ENCODE peak calls at places on chromosomes 11 and 22, in eight cellular contexts. H is sigmoid colon, M is astrocyte of the cerebellum, P is body of pancreas, T is esophagus squamous epithelium, E is ovary, X is glutamatergic neuron, K is foreskin fibroblast. Z is an unnamed sample.

GRCh38 chr22:41742918-41743317 is 43.6 kb downstream of the MEI1 start:
- DNase-seq in H (no peak), M (no peak), P (no peak), T (no peak), E (no peak), X (no peak), K (no peak), Z (no peak)

GRCh38 chr11:2686360-2687222 is 13.2 kb downstream of the KCNQ1OT1 start:
- DNase-seq in H (peak; percentile 60), M (no peak), P (peak; percentile 8), T (no peak), E (peak; percentile 5), X (no peak), K (no peak), Z (no peak)

GRCh38 chr11:72040497-72041363 is 39.6 kb downstream of the NUMA1 start:
- DNase-seq in H (peak; percentile 99), M (peak; percentile 86), P (peak; percentile 95), T (peak; percentile 32), E (peak; percentile 98), X (peak; percentile 82), K (peak; percentile 97), Z (peak; percentile 74)

GRCh38 chr11:73977856-73978519 is 4.7 kb downstream of the UCP2 start:
- DNase-seq in H (peak; percentile 33), M (no peak), P (no peak), T (no peak), E (no peak), X (no peak), K (no peak), Z (no peak)

GRCh38 chr11:17230867-17231851 is 23.4 kb upstream of the PIK3C2A start:
- DNase-seq in H (no peak), M (no peak), P (no peak), T (no peak), E (no peak), X (no peak), K (no peak), Z (no peak)

GRCh38 chr11:6568191-6568918 is 35.1 kb downstream of the RRP8 start:
- DNase-seq in H (peak; percentile 65), M (peak; percentile 60), P (peak; percentile 86), T (no peak), E (peak; percentile 44), X (no peak), K (peak; percentile 66), Z (no peak)

GRCh38 chr11:78573271-78574035 is 1.2 kb downstream of the NARS2 start:
- DNase-seq in H (no peak), M (no peak), P (no peak), T (no peak), E (no peak), X (no peak), K (no peak), Z (no peak)

GRCh38 chr22:41501209-41501608 is 32.3 kb downstream of the ACO2 start:
- DNase-seq in H (no peak), M (no peak), P (no peak), T (no peak), E (no peak), X (no peak), K (peak; percentile 32), Z (no peak)

GRCh38 chr11:92295175-92296137 is 70.8 kb downstream of the FAT3 start:
- DNase-seq in H (no peak), M (peak; percentile 32), P (no peak), T (no peak), E (no peak), X (no peak), K (peak; percentile 34), Z (no peak)

GRCh38 chr22:42868751-42869251 is 11.7 kb upstream of the ARFGAP3 start:
- DNase-seq in H (peak; percentile 90), M (peak; percentile 67), P (peak; percentile 88), T (no peak), E (no peak), X (no peak), K (no peak), Z (no peak)

GRCh38 chr11:68302256-68303054 is 9.9 kb upstream of the LRP5 start:
- DNase-seq in H (no peak), M (no peak), P (no peak), T (no peak), E (no peak), X (no peak), K (peak; percentile 50), Z (no peak)

GRCh38 chr11:26558191-26558590 is 13.9 kb downstream of the MUC15 start:
- DNase-seq in H (no peak), M (no peak), P (no peak), T (no peak), E (no peak), X (no peak), K (no peak), Z (no peak)

GRCh38 chr11:75946531-75947530 is 131.8 kb downstream of the UVRAG start:
- DNase-seq in H (peak; percentile 66), M (peak; percentile 77), P (no peak), T (no peak), E (peak; percentile 9), X (no peak), K (peak; percentile 67), Z (no peak)

GRCh38 chr11:40683010-40683409 is 776.4 kb downstream of the LRRC4C start:
- DNase-seq in H (no peak), M (no peak), P (no peak), T (no peak), E (no peak), X (no peak), K (no peak), Z (no peak)

GRCh38 chr11:10488121-10488580 is 33.1 kb downstream of the AMPD3 start:
- DNase-seq in H (no peak), M (no peak), P (no peak), T (no peak), E (no peak), X (no peak), K (no peak), Z (no peak)

GRCh38 chr11:69362315-69362714 is 68.4 kb downstream of the MYEOV start:
- DNase-seq in H (no peak), M (no peak), P (no peak), T (no peak), E (no peak), X (no peak), K (no peak), Z (no peak)

DNA sequence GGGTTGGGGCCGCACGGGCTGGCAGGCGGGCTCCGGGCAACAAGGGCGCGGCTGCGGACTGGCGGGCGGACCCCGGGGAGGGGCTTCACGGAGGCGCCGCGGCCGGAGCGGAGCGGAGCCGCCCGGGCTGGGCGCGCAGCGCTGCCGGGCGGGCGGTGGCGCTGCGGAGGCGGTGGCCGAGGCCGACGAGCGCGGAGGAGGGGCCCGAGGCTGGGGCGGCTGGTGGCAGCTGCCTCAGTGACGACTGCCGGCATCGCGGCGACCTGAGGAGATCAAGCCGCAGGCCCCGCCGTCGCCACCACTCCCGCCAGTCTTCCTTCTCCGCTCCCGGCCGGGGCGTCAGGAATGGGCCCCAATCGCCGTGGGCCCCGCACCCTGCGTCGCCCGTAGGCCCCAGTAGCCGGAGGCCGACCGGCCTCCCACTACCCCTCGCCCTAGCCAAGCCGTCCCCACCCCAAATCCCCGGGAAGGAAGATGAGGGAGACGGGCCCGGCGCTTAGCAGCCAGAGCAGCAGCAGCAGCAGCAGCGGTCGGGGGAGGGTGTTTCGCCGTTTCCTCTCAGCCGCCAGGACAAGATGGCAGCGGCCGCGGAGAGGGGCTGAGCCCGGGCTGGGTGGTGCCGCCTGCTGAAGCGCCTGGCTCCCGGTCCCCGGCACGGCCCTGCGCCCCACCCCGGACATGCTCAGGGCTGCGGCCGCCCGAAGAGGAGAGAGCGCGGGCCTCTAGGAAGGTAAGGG is at the start of gene HIPK3:
- DNase-seq in H (peak; percentile 90), M (no peak), P (peak; percentile 81), T (peak; percentile 22), E (peak; percentile 81), X (peak; percentile 90), K (peak; percentile 94), Z (peak; percentile 86)
- TF ChIP-seq CTCF in H (no peak), M (no peak), P (peak; percentile 21), T (peak; percentile 38), E (peak; percentile 53), X (no peak), K (no peak), Z (no peak)

GRCh38 chr11:120168960-120169681 is 31.2 kb upstream of the TRIM29 start:
- DNase-seq in H (peak; percentile 83), M (no peak), P (peak; percentile 74), T (no peak), E (peak; percentile 58), X (peak; percentile 85), K (peak; percentile 88), Z (peak; percentile 89)
- TF ChIP-seq CTCF in H (peak; percentile 74), M (peak; percentile 73), P (peak; percentile 53), T (peak; percentile 95), E (peak; percentile 93), X (peak; percentile 99), K (peak; percentile 78), Z (peak; percentile 91)

GRCh38 chr11:114439229-114440120 is at the start of gene REXO2:
- DNase-seq in H (peak; percentile 98), M (peak; percentile 85), P (peak; percentile 95), T (peak; percentile 81), E (peak; percentile 94), X (peak; percentile 95), K (peak; percentile 99), Z (peak; percentile 91)
- TF ChIP-seq CTCF in H (peak; percentile 15), M (peak; percentile 37), P (peak; percentile 34), T (peak; percentile 16), E (no peak), X (no peak), K (peak; percentile 26), Z (no peak)

DNA sequence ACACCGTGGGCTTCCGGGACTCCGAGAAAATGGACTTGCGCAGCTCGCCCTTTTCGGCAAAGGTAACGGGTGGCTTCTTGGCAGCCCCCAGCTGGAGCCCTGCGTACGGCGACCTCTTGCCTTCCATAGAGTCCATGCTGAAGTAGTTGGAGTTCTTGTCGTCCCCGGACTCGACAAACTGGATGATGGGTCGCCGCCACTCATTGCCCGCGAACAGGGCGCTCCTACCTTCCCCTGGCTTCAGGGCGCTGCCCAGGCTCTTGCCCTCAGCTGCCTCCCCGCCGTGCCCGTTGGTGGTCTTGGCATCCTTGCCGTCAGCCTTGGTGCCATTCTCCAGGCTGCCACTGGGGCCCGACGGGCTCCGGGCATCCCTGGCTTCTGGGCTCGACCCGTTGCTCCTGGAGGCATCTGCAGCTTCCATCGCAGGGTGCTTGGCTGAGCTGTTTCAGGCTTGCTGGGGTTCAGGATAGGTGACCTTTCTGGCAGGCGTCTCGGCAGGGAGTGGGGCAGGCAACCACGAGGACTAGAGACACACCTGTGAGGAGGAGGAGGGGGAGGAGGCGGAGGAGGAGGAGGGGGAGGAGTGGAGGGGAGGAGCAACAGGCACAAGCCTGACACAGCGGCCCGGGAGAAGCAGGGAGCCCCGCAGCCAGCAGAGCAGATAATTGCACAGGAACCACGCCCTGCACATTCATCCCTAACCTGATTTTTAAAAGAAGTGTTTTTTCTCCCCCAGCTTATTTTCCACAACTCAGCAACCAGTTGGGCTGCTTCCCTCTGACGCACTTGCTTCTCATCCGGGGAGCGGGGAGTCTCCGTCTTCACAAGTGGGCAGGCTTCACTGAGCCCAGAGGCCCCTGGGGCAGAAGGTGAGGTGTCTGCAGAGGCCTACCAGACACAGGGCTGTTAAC is at the start of gene TRIM29:
- DNase-seq in H (peak; percentile 48), M (no peak), P (peak; percentile 10), T (no peak), E (no peak), X (peak; percentile 16), K (no peak), Z (no peak)
- TF ChIP-seq CTCF in H (no peak), M (no peak), P (no peak), T (peak; percentile 40), E (no peak), X (no peak), K (no peak), Z (no peak)

Z was measured in nephron progenitor cell.